ENCODE peak calls at places on chromosomes 4 and X, in four cellular contexts. E, L, U and Z are unnamed samples.

GRCh38 chr4:26074672-26075071 is 160.7 kb downstream of the SMIM20 start:
- DNase-seq in L (peak; percentile 20), E (no peak), U (no peak), Z (peak; percentile 62)

GRCh38 chr4:74016068-74016467 is 17.6 kb upstream of the CXCL5 start:
- DNase-seq in E (no peak), U (no peak), L (no peak), Z (no peak)

GRCh38 chrX:132206259-132206658 is 13.0 kb downstream of the RAP2C start:
- DNase-seq in E (no peak), L (no peak), U (no peak), Z (no peak)

GRCh38 chr4:1693131-1693896 is 9.2 kb upstream of the FAM53A start:
- DNase-seq in L (peak; percentile 54), E (peak; percentile 77), U (peak; percentile 76), Z (peak; percentile 36)

GRCh38 chr4:153428816-153429592 is 37.2 kb upstream of the TMEM131L start:
- DNase-seq in U (peak; percentile 9), L (no peak), E (no peak), Z (no peak)

GRCh38 chr4:153222162-153222789 is 18.0 kb downstream of the TRIM2 start:
- DNase-seq in U (no peak), E (peak; percentile 60), L (no peak), Z (no peak)

GRCh38 chrX:68504237-68504636 is 5.4 kb downstream of the YIPF6 start:
- DNase-seq in E (no peak), U (no peak), L (no peak), Z (no peak)

GRCh38 chr4:77776182-77777134 is 42.7 kb downstream of the CNOT6L start:
- DNase-seq in U (no peak), L (no peak), E (no peak), Z (no peak)

GRCh38 chr4:84579410-84579791 is 3.5 kb upstream of the CDS1 start:
- DNase-seq in L (no peak), U (no peak), E (peak; percentile 59), Z (no peak)

GRCh38 chr4:134544303-134544761 is 342.7 kb upstream of the PABPC4L start:
- DNase-seq in L (no peak), E (no peak), U (no peak), Z (peak; percentile 7)

GRCh38 chrX:153778151-153778551 is 2.7 kb upstream of the SRPK3 start:
- DNase-seq in L (no peak), E (no peak), U (no peak), Z (no peak)

GRCh38 chr4:168759959-168760527 is 250.0 kb downstream of the CBR4 start:
- DNase-seq in U (no peak), L (no peak), E (no peak), Z (peak; percentile 32)

GRCh38 chr4:24840362-24840761 is 45.0 kb downstream of the SOD3 start:
- DNase-seq in E (no peak), L (no peak), U (no peak), Z (no peak)

GRCh38 chr4:153113061-153113837 is 91.0 kb upstream of the TRIM2 start:
- DNase-seq in U (no peak), L (no peak), E (no peak), Z (peak; percentile 9)

GRCh38 chr4:112063260-112063659 is 82.0 kb upstream of the FAM241A start:
- DNase-seq in U (no peak), E (no peak), L (no peak), Z (no peak)

GRCh38 chrX:135432881-135433521 is 11.3 kb downstream of the SMIM10L2A start:
- DNase-seq in E (no peak), U (no peak), L (no peak), Z (no peak)

GRCh38 chr4:112251044-112251632 is 19.6 kb downstream of the AP1AR start:
- DNase-seq in U (no peak), E (no peak), L (no peak), Z (no peak)

GRCh38 chr4:29829067-29829466 is 891.1 kb upstream of the PCDH7 start:
- DNase-seq in U (no peak), L (no peak), E (no peak), Z (no peak)

GRCh38 chr4:147772459-147772969 is 40.6 kb downstream of the ARHGAP10 start:
- DNase-seq in L (no peak), U (no peak), E (no peak), Z (no peak)

GRCh38 chrX:27890611-27891010 is 82.8 kb downstream of the MAGEB10 start:
- DNase-seq in L (no peak), E (no peak), U (no peak), Z (no peak)

GRCh38 chr4:38591617-38592337 is 72.2 kb upstream of the KLF3 start:
- DNase-seq in U (no peak), E (no peak), L (no peak), Z (no peak)

GRCh38 chr4:107212565-107212964 is 176.5 kb upstream of the DKK2 start:
- DNase-seq in L (no peak), U (no peak), E (no peak), Z (no peak)

GRCh38 chr4:178080312-178080711 is 638.1 kb upstream of the AGA start:
- DNase-seq in L (no peak), E (no peak), U (no peak), Z (no peak)

GRCh38 chr4:118939169-118939779 is 50.6 kb downstream of the SYNPO2 start:
- DNase-seq in U (no peak), E (no peak), L (no peak), Z (no peak)

GRCh38 chr4:110193822-110194761 is 4.3 kb downstream of the ELOVL6 start:
- DNase-seq in L (peak; percentile 63), E (peak; percentile 67), U (peak; percentile 76), Z (peak; percentile 79)